ENCODE peak calls at places on chromosomes 16 and 17, in five cellular contexts. G is left ventricle myocardium inferior; T is T-cell; Q is NCI-H1105; P is CD4-positive, alpha-beta memory T cell. W is an unnamed sample.

GRCh38 chr17:4540224-4541040 is 14.8 kb downstream of the MYBBP1A start:
- DNase-seq in G (no peak), T (no peak), Q (no peak), P (no peak), W (peak; percentile 30)

GRCh38 chr17:43215341-43215740 is 3.7 kb downstream of the TMEM106A start:
- DNase-seq in G (no peak), T (no peak), Q (no peak), P (no peak), W (no peak)

GRCh38 chr16:84541999-84542876 is 37.8 kb upstream of the MEAK7 start:
- DNase-seq in G (no peak), T (no peak), Q (no peak), P (no peak), W (no peak)

GRCh38 chr17:12959441-12959840 is 58.4 kb downstream of the ELAC2 start:
- DNase-seq in G (no peak), T (no peak), Q (no peak), P (no peak), W (no peak)

GRCh38 chr16:55240933-55241332 is 83.1 kb upstream of the IRX6 start:
- DNase-seq in G (no peak), T (no peak), Q (no peak), P (no peak), W (no peak)

GRCh38 chr16:85571813-85572619 is 41.1 kb upstream of the GSE1 start:
- DNase-seq in G (no peak), T (no peak), Q (no peak), P (no peak), W (no peak)

GRCh38 chr16:74726736-74727135 is 26.1 kb upstream of the MLKL start:
- DNase-seq in G (no peak), T (no peak), Q (no peak), P (no peak), W (peak; percentile 63)

GRCh38 chr16:52581530-52581929 is 34.6 kb upstream of the TOX3 start:
- DNase-seq in G (no peak), T (no peak), Q (no peak), P (no peak), W (no peak)

GRCh38 chr16:89194340-89195311 is 5.7 kb downstream of the SLC22A31 start:
- DNase-seq in G (no peak), T (no peak), Q (no peak), P (no peak), W (no peak)

GRCh38 chr17:38469875-38470274 is 41.6 kb downstream of the ARHGAP23 start:
- DNase-seq in G (no peak), T (no peak), Q (no peak), P (no peak), W (peak; percentile 49)

GRCh38 chr17:65730711-65731169 is 169.3 kb upstream of the AXIN2 start:
- DNase-seq in G (no peak), T (no peak), Q (no peak), P (no peak), W (no peak)

GRCh38 chr17:77741109-77741508 is 217.4 kb upstream of the TNRC6C start:
- DNase-seq in G (no peak), T (peak; percentile 31), Q (no peak), P (peak; percentile 41), W (peak; percentile 36)

GRCh38 chr17:79592641-79593040 is 18.2 kb downstream of the RBFOX3 start:
- DNase-seq in G (no peak), T (no peak), Q (no peak), P (no peak), W (no peak)

GRCh38 chr16:264440-264951 is 11.2 kb downstream of the RGS11 start:
- DNase-seq in G (no peak), T (no peak), Q (no peak), P (no peak), W (no peak)

GRCh38 chr17:59830007-59830630 is 62.6 kb downstream of the TUBD1 start:
- DNase-seq in G (no peak), T (no peak), Q (no peak), P (no peak), W (no peak)

GRCh38 chr16:47888734-47889133 is 267.1 kb downstream of the ABCC12 start:
- DNase-seq in G (no peak), T (no peak), Q (no peak), P (no peak), W (no peak)

GRCh38 chr17:50514936-50515702 is 6.9 kb downstream of the MYCBPAP start:
- DNase-seq in G (peak; percentile 42), T (no peak), Q (no peak), P (no peak), W (no peak)

GRCh38 chr16:70437017-70437581 is 1.8 kb downstream of the ST3GAL2 start:
- DNase-seq in G (no peak), T (no peak), Q (no peak), P (no peak), W (peak; percentile 64)

GRCh38 chr16:78538919-78539318 is 439.5 kb downstream of the WWOX start:
- DNase-seq in G (no peak), T (no peak), Q (no peak), P (no peak), W (no peak)

GRCh38 chr17:57550671-57551315 is 194.3 kb downstream of the CCDC182 start:
- DNase-seq in G (no peak), T (no peak), Q (no peak), P (no peak), W (no peak)

GRCh38 chr17:8117980-8118768 is at the start of gene ALOXE3:
- DNase-seq in G (no peak), T (no peak), Q (no peak), P (no peak), W (no peak)

GRCh38 chr16:50881953-50882352 is 140.1 kb downstream of the CYLD start:
- DNase-seq in G (no peak), T (no peak), Q (no peak), P (no peak), W (no peak)

GRCh38 chr17:76565728-76566612 is 19.7 kb downstream of the ST6GALNAC2 start:
- DNase-seq in G (no peak), T (no peak), Q (no peak), P (no peak), W (no peak)

GRCh38 chr16:19662351-19662750 is 55.7 kb downstream of the KNOP1 start:
- DNase-seq in G (no peak), T (no peak), Q (no peak), P (no peak), W (no peak)

GRCh38 chr17:82933911-82934310 is 94.1 kb upstream of the ZNF750 start:
- DNase-seq in G (peak; percentile 7), T (no peak), Q (no peak), P (no peak), W (no peak)

GRCh38 chr16:65118866-65119265 is 3.0 kb downstream of the CDH11 start:
- DNase-seq in G (no peak), T (no peak), Q (no peak), P (no peak), W (no peak)

GRCh38 chr16:81879625-81880024 is 100.5 kb downstream of the PLCG2 start:
- DNase-seq in G (no peak), T (no peak), Q (no peak), P (no peak), W (peak; percentile 39)

GRCh38 chr16:3147757-3148104 is 12.9 kb downstream of the ZNF213 start:
- DNase-seq in G (no peak), T (no peak), Q (no peak), P (no peak), W (no peak)

GRCh38 chr16:85173981-85174751 is 61.9 kb upstream of the CIBAR2 start:
- DNase-seq in G (no peak), T (no peak), Q (peak; percentile 23), P (no peak), W (no peak)

GRCh38 chr17:4945944-4946280 is 2.4 kb downstream of the PFN1 start:
- DNase-seq in G (no peak), T (no peak), Q (no peak), P (no peak), W (no peak)

GRCh38 chr17:43169561-43170139 is 1.4 kb upstream of the NBR1 start:
- DNase-seq in G (peak; percentile 19), T (no peak), Q (peak; percentile 15), P (no peak), W (peak; percentile 51)

GRCh38 chr17:59753522-59754467 is 46.3 kb downstream of the VMP1 start:
- DNase-seq in G (no peak), T (peak; percentile 6), Q (peak; percentile 55), P (peak; percentile 77), W (peak; percentile 61)

GRCh38 chr16:1194665-1195392 is 30.2 kb downstream of the TPSG1 start:
- DNase-seq in G (no peak), T (no peak), Q (no peak), P (peak; percentile 19), W (peak; percentile 66)

GRCh38 chr17:76014100-76014924 is 12.8 kb downstream of the EVPL start:
- DNase-seq in G (peak; percentile 48), T (peak; percentile 80), Q (peak; percentile 77), P (peak; percentile 79), W (peak; percentile 84)

GRCh38 chr16:56013962-56014552 is 138.9 kb upstream of the CES5A start:
- DNase-seq in G (peak; percentile 44), T (peak; percentile 2), Q (no peak), P (peak; percentile 11), W (peak; percentile 20)

GRCh38 chr16:27769561-27770222 is 219.7 kb downstream of the KATNIP start:
- DNase-seq in G (no peak), T (no peak), Q (no peak), P (no peak), W (no peak)

GRCh38 chr16:57988929-57989328 is 11.5 kb downstream of the ZNF319 start:
- DNase-seq in G (peak; percentile 51), T (no peak), Q (peak; percentile 16), P (no peak), W (no peak)

GRCh38 chr17:76481091-76481655 is 13.8 kb downstream of the AANAT start:
- DNase-seq in G (no peak), T (no peak), Q (no peak), P (no peak), W (no peak)